ENCODE peak calls at places on chromosomes 3 and 15, in four cellular contexts. U is RPMI8226; R is nephron progenitor cell; B is activated T-cell treated with anti-CD3 and anti-CD28 coated beads, Interleukin-2, amount 50 U/mL, for 24 hours. D is an unnamed sample.

GRCh38 chr3:13078158-13078905 is 5.1 kb upstream of the IQSEC1 start:
- DNase-seq in B (no peak), R (no peak), U (peak), D (no peak)

GRCh38 chr3:111761309-111761795 is 97.7 kb upstream of the PHLDB2 start:
- DNase-seq in U (no peak), B (no peak), R (no peak), D (peak)

GRCh38 chr3:171183042-171183441 is 156.5 kb upstream of the SLC2A2 start:
- DNase-seq in U (no peak), R (no peak), B (no peak), D (no peak)

GRCh38 chr3:53994986-53995385 is 103.3 kb upstream of the SELENOK start:
- DNase-seq in U (no peak), B (no peak), R (no peak), D (no peak)

GRCh38 chr3:36992806-36993325 is at the start of gene EPM2AIP1:
- DNase-seq in R (peak), B (peak), U (no peak), D (peak)

GRCh38 chr3:5126586-5126985 is 4.5 kb downstream of the ARL8B start:
- DNase-seq in B (no peak), R (no peak), U (no peak), D (peak)

GRCh38 chr3:82261637-82262036 is 500.2 kb upstream of the GBE1 start:
- DNase-seq in B (no peak), R (no peak), U (no peak), D (no peak)

GRCh38 chr15:46329876-46330275 is 695.0 kb downstream of the SQOR start:
- DNase-seq in B (no peak), R (no peak), U (no peak), D (no peak)

GRCh38 chr3:105366302-105367062 is at the start of gene ALCAM:
- DNase-seq in U (peak), R (peak), B (peak), D (peak)

GRCh38 chr3:105785790-105786189 is 83.0 kb downstream of the CBLB start:
- DNase-seq in B (no peak), U (no peak), R (no peak), D (no peak)

GRCh38 chr3:67529337-67529736 is 125.1 kb downstream of the SUCLG2 start:
- DNase-seq in R (no peak), B (no peak), U (no peak), D (no peak)

GRCh38 chr15:60620707-60621106 is 141.8 kb upstream of the ICE2 start:
- DNase-seq in U (no peak), R (peak), B (no peak), D (no peak)

GRCh38 chr3:177357352-177358084 is 160.2 kb upstream of the TBL1XR1 start:
- DNase-seq in U (peak), R (no peak), B (no peak), D (peak)

GRCh38 chr3:56796202-56796601 is 5.5 kb downstream of the ARHGEF3 start:
- DNase-seq in R (no peak), B (no peak), U (no peak), D (no peak)

GRCh38 chr15:56031836-56032235 is 38.4 kb upstream of the NEDD4 start:
- DNase-seq in R (no peak), B (no peak), U (no peak), D (no peak)

GRCh38 chr15:65081270-65081669 is 4.7 kb downstream of the KBTBD13 start:
- DNase-seq in B (no peak), U (no peak), R (no peak), D (no peak)

GRCh38 chr3:160808838-160809237 is 52.8 kb downstream of the PPM1L start:
- DNase-seq in B (no peak), U (no peak), R (no peak), D (no peak)

GRCh38 chr3:126033051-126033745 is 50.7 kb downstream of the SLC41A3 start:
- DNase-seq in U (no peak), R (no peak), B (no peak), D (no peak)

GRCh38 chr3:29764603-29765254 is 483.9 kb downstream of the RBMS3 start:
- DNase-seq in U (peak), B (no peak), R (no peak), D (no peak)

GRCh38 chr3:114231616-114232015 is 5.8 kb downstream of the ZNF80 start:
- DNase-seq in R (no peak), U (no peak), B (peak), D (no peak)

GRCh38 chr15:63909819-63910437 is 76.2 kb upstream of the HERC1 start:
- DNase-seq in U (no peak), B (no peak), R (peak), D (no peak)

GRCh38 chr3:69182588-69183299 is 60.3 kb upstream of the LMOD3 start:
- DNase-seq in U (no peak), B (no peak), R (no peak), D (no peak)

D was measured in NB4.